ENCODE peak calls at places on chromosomes 2 and 18, in ten cellular contexts. J is spleen, U is HCT116, X is sigmoid colon, H is adrenal gland, Y is transverse colon, T is esophagus squamous epithelium, B is IMR-90, E is A549, D is right lobe of liver. F is an unnamed sample.

GRCh38 chr2:101758001-101758400 is 60.5 kb downstream of the MAP4K4 start:
- DNase-seq in J (no peak), U (no peak), X (no peak), H (no peak), Y (no peak), T (no peak), B (no peak), E (no peak), D (no peak), F (no peak)

GRCh38 chr2:20350105-20350712 is 435 bp downstream of the PUM2 start:
- DNase-seq in J (peak; percentile 93), U (no peak), X (peak; percentile 73), H (peak; percentile 40), Y (peak; percentile 53), T (no peak), B (no peak), E (no peak), D (peak; percentile 74), F (peak; percentile 37)

GRCh38 chr2:99066602-99067001 is 74.9 kb upstream of the C2orf15 start:
- DNase-seq in J (no peak), U (peak; percentile 15), X (no peak), H (no peak), Y (peak; percentile 38), T (no peak), B (peak; percentile 61), E (peak; percentile 59), D (no peak), F (peak; percentile 39)

GRCh38 chr18:10690376-10690775 is 164.5 kb downstream of the NAPG start:
- DNase-seq in J (no peak), U (no peak), X (no peak), H (no peak), Y (no peak), T (no peak), B (no peak), E (no peak), D (no peak), F (no peak)

GRCh38 chr18:58490238-58490637 is 138.7 kb downstream of the ALPK2 start:
- DNase-seq in J (no peak), U (no peak), X (peak; percentile 53), H (no peak), Y (peak; percentile 59), T (no peak), B (no peak), E (no peak), D (no peak), F (no peak)

GRCh38 chr2:157486596-157487270 is 42.8 kb upstream of the CYTIP start:
- DNase-seq in J (no peak), U (no peak), X (no peak), H (no peak), Y (no peak), T (no peak), B (peak; percentile 35), E (no peak), D (no peak), F (no peak)

GRCh38 chr2:11080253-11081115 is 74.8 kb upstream of the SLC66A3 start:
- DNase-seq in J (no peak), U (no peak), X (no peak), H (no peak), Y (no peak), T (no peak), B (no peak), E (no peak), D (no peak), F (no peak)

GRCh38 chr2:37615808-37616673 is 55.4 kb downstream of the CDC42EP3 start:
- DNase-seq in J (peak; percentile 92), U (no peak), X (peak; percentile 69), H (peak; percentile 53), Y (peak; percentile 47), T (no peak), B (no peak), E (no peak), D (peak; percentile 51), F (peak; percentile 45)

GRCh38 chr18:30746224-30746623 is 296.3 kb downstream of the DSC3 start:
- DNase-seq in J (no peak), U (no peak), X (no peak), H (no peak), Y (no peak), T (no peak), B (no peak), E (no peak), D (no peak), F (no peak)
- TF ChIP-seq POLR2A in J (no peak), U (no peak), X (no peak), H (no peak), Y (no peak), T (no peak), B (no peak), E (no peak), D (no peak), F (no peak)

GRCh38 chr2:29819570-29819969 is 101.8 kb downstream of the ALK start:
- DNase-seq in J (no peak), U (no peak), X (no peak), H (no peak), Y (no peak), T (no peak), B (no peak), E (no peak), D (no peak), F (no peak)

GRCh38 chr2:29821591-29821990 is 99.8 kb downstream of the ALK start:
- DNase-seq in J (no peak), U (no peak), X (no peak), H (no peak), Y (no peak), T (no peak), B (no peak), E (no peak), D (no peak), F (no peak)

DNA sequence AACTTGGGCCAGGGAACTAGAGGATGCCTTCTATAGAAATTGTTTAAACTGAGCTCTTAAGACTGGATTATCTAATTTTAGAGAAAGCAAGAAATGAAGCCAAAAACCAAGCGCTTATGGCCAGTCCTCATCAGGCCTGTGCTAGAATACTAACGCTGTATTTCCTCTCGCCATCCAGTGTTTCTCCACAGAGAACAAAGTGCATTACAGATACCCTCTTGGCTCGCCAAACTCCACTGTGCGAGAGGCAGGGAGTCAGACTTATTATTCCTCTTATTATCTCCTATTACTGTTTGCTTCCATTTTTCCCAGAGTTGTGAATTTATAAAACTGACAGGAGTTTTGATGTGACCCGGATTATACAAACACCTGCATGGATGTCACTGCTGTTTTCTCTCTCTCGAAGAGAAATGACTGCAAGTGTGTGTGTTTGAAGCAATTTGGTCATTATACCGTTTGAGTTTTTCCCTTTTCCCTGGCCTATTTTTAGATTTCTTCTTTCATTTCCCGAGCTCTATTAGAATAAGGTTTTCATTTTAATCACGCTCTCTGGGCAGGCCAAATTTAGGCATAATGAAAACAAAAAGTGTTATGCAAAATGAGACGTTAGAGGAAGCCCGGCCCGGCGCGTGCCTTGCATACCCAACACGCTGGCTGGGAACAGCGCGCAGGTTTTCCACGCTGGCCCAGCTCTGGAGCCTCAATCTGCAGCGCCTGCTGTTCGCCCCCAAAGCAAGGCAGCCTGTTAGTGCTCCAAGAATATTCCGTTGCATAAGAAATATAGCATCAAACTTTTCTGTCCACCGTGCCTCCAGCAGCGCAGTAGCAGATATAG is 103.3 kb downstream of the ALK start:
- DNase-seq in J (no peak), U (no peak), X (no peak), H (no peak), Y (no peak), T (no peak), B (no peak), E (no peak), D (no peak), F (no peak)
- H3K27ac ChIP-seq in J (no peak overlapping the region), U (no peak overlapping the region), X (peak overlapping the region; percentile 46), H (no peak overlapping the region), Y (peak overlapping the region; percentile 25), T (peak overlapping the region; percentile 70), B (no peak overlapping the region), E (no peak overlapping the region), D (no peak overlapping the region), F (no peak overlapping the region)

GRCh38 chr2:105297211-105297610 is 32.3 kb downstream of the TGFBRAP1 start:
- DNase-seq in J (no peak), U (no peak), X (no peak), H (no peak), Y (no peak), T (no peak), B (no peak), E (no peak), D (no peak), F (peak; percentile 43)

GRCh38 chr2:105298017-105298416 is 31.5 kb downstream of the TGFBRAP1 start:
- DNase-seq in J (no peak), U (no peak), X (no peak), H (no peak), Y (no peak), T (no peak), B (no peak), E (no peak), D (no peak), F (no peak)

GRCh38 chr2:105296017-105296611 is 33.4 kb downstream of the TGFBRAP1 start:
- DNase-seq in J (no peak), U (no peak), X (no peak), H (no peak), Y (no peak), T (no peak), B (no peak), E (no peak), D (no peak), F (peak; percentile 66)

GRCh38 chr2:105301646-105302045 is 27.9 kb downstream of the TGFBRAP1 start:
- DNase-seq in J (no peak), U (no peak), X (no peak), H (no peak), Y (no peak), T (no peak), B (no peak), E (no peak), D (no peak), F (no peak)

DNA sequence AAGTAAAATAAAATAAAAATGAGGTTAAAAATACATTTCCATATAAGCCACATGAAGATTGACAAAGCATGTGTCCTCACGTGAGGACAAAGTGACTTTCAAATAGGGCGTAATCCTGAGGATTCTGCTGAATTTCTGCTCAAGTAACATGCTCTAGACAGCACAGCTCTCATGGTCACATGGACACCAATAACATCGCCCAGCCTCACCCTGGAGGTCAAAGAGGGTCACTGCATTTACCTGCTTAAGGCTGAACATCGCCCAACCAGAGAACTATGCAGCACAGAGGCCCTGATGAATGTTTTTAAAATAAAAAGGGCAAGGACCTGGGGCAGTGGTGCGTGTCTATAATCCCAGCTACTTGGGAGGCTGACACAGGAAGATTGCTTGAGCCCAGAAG is 30.2 kb downstream of the TGFBRAP1 start:
- DNase-seq in J (no peak), U (no peak), X (no peak), H (no peak), Y (no peak), T (no peak), B (no peak), E (peak; percentile 31), D (no peak), F (no peak)
- TF ChIP-seq CTCF in J (no peak), U (no peak), X (no peak), H (no peak), Y (no peak), T (no peak), B (no peak), E (no peak), D (no peak), F (no peak)

DNA sequence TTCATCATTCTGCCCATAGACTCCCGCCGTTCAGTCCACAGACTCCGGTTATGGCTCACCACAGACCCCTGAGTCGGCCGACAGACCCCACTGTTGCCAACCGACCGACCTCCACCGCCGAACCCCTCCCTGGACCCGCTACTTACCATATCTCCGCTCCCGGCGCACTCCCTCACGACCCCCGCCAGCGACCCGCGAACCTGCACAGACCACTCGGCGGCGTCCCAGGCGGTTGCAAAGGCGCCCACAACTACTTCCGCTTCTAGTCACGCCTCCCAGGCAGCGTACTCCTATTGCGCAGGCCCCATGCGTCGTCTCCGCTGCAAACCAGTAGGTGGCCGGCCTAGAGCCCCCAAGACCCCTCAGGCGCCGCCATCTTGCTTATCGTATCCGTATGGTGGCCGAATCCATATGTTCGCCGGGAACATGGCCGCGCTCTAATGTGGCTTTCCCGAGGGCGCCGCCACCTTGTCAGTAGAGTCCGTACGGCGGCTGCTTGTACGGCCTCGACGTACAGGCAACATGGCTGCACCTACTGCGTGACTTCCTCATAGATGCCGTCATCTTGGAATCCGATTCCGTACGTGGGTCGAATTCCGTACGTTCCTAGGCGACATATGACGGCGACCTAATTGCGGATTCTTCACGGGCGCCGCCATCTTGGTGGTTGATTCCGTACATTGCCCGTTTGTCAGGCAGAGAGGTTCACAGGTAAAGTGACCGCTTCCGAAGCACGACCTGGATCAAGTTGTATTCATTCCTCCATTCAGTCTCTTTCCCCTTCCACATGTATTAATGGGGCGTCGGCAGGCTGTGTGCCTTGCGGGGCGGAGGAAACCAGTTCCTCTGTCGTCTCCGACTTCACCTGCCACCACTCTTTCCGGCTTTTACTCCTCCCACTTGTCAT is at the start of gene CXXC1:
- DNase-seq in J (peak; percentile 100), U (peak; percentile 99), X (peak; percentile 99), H (peak; percentile 98), Y (peak; percentile 98), T (peak; percentile 99), B (peak; percentile 100), E (peak; percentile 99), D (peak; percentile 97), F (peak; percentile 98)
- TF ChIP-seq POLR2A in J (no peak), U (no peak), X (peak; percentile 22), H (no peak), Y (peak; percentile 76), T (no peak), B (no peak), E (peak; percentile 67), D (peak; percentile 16), F (no peak)

F was measured in stomach.